ENCODE peak calls at places on chromosomes 16 and 17, in seven cellular contexts. X, V, J, R, W, L and M are unnamed samples.

GRCh38 chr17:57468932-57469775 is 212.8 kb downstream of the MSI2 start:
- DNase-seq in X (no peak), V (peak; percentile 66), J (no peak), R (no peak), W (no peak), L (no peak), M (no peak)

GRCh38 chr17:8041249-8041928 is 2.5 kb downstream of the ALOX15B start:
- DNase-seq in X (peak; percentile 47), V (no peak), J (peak; percentile 29), R (no peak), W (peak; percentile 52), L (no peak), M (no peak)

GRCh38 chr17:51256101-51256500 is 3.7 kb downstream of the MBTD1 start:
- DNase-seq in X (no peak), V (no peak), J (no peak), R (no peak), W (no peak), L (no peak), M (no peak)

GRCh38 chr16:22353188-22353919 is 21.1 kb downstream of the CDR2 start:
- DNase-seq in X (peak; percentile 97), V (no peak), J (no peak), R (no peak), W (no peak), L (no peak), M (no peak)

GRCh38 chr16:5073279-5073629 is 1.6 kb downstream of the ALG1 start:
- DNase-seq in X (peak; percentile 36), V (no peak), J (no peak), R (no peak), W (no peak), L (no peak), M (no peak)

GRCh38 chr17:34375598-34375997 is 12.6 kb upstream of the CCL1 start:
- DNase-seq in X (no peak), V (no peak), J (no peak), R (no peak), W (peak; percentile 22), L (no peak), M (no peak)

GRCh38 chr17:18987862-18988545 is 16.6 kb downstream of the FAM83G start:
- DNase-seq in X (no peak), V (no peak), J (no peak), R (no peak), W (no peak), L (no peak), M (no peak)

GRCh38 chr17:66807182-66807581 is 27.7 kb upstream of the CACNG5 start:
- DNase-seq in X (no peak), V (peak; percentile 22), J (no peak), R (no peak), W (peak; percentile 43), L (no peak), M (peak; percentile 28)

GRCh38 chr17:17510456-17511292 is 14.5 kb upstream of the RASD1 start:
- DNase-seq in X (no peak), V (no peak), J (no peak), R (no peak), W (no peak), L (no peak), M (no peak)

GRCh38 chr17:9684955-9685621 is 39.8 kb downstream of the USP43 start:
- DNase-seq in X (peak; percentile 35), V (no peak), J (no peak), R (no peak), W (no peak), L (no peak), M (no peak)

GRCh38 chr16:12826559-12826958 is 22.9 kb upstream of the CPPED1 start:
- DNase-seq in X (no peak), V (no peak), J (no peak), R (no peak), W (no peak), L (no peak), M (no peak)

GRCh38 chr16:3642397-3643094 is 11.9 kb upstream of the DNASE1 start:
- DNase-seq in X (peak; percentile 36), V (no peak), J (no peak), R (no peak), W (no peak), L (no peak), M (peak; percentile 66)